ENCODE peak calls at places on chromosomes 5 and 9, in six cellular contexts. U is activated CD8-positive, alpha-beta T cell treated with anti-CD3 and anti-CD28 coated beads for 36 hours; W is neural crest cell; J is OCI-LY7; H is A549; V is nephron progenitor cell. M is an unnamed sample.

GRCh38 chr9:127509955-127510299 is 58.6 kb downstream of the LRSAM1 start:
- DNase-seq in V (no peak), W (no peak), J (no peak), U (no peak), H (no peak), M (no peak)

GRCh38 chr9:33458444-33458843 is 11.1 kb upstream of the AQP3 start:
- DNase-seq in V (no peak), H (peak; percentile 73), W (no peak), J (peak; percentile 52), U (peak; percentile 85), M (no peak)

GRCh38 chr9:686381-686813 is 155.1 kb upstream of the DMRT1 start:
- DNase-seq in H (no peak), U (no peak), W (no peak), J (no peak), V (no peak), M (no peak)

GRCh38 chr5:109689740-109690455 is at the start of gene MAN2A1:
- DNase-seq in U (peak; percentile 74), J (peak; percentile 83), V (peak; percentile 74), W (peak; percentile 63), H (peak; percentile 51), M (no peak)

GRCh38 chr9:86126998-86127972 is 27.9 kb upstream of the GOLM1 start:
- DNase-seq in U (peak; percentile 3), W (peak; percentile 62), H (peak; percentile 98), V (peak; percentile 83), J (no peak), M (no peak)

GRCh38 chr5:157245477-157245876 is 20.4 kb upstream of the CYFIP2 start:
- DNase-seq in U (no peak), V (no peak), H (no peak), J (no peak), W (no peak), M (no peak)

GRCh38 chr5:139148986-139149385 is 49.2 kb downstream of the SIL1 start:
- DNase-seq in U (peak; percentile 9), H (no peak), W (no peak), J (no peak), V (no peak), M (no peak)

GRCh38 chr5:143405063-143405746 is 1.7 kb upstream of the NR3C1 start:
- DNase-seq in W (peak; percentile 88), U (peak; percentile 94), H (peak; percentile 42), J (peak; percentile 90), V (peak; percentile 86), M (peak; percentile 18)

GRCh38 chr5:76209297-76209696 is 126.1 kb downstream of the SV2C start:
- DNase-seq in W (no peak), V (no peak), U (no peak), H (no peak), J (no peak), M (no peak)

GRCh38 chr9:125646222-125647100 is 60.5 kb downstream of the MAPKAP1 start:
- DNase-seq in V (no peak), H (no peak), J (peak; percentile 48), U (peak; percentile 30), W (no peak), M (no peak)

GRCh38 chr5:176743136-176743827 is 67.1 kb upstream of the UNC5A start:
- DNase-seq in J (no peak), H (no peak), W (no peak), V (peak; percentile 58), U (no peak), M (no peak)

GRCh38 chr9:111483419-111483861 is 743 bp downstream of the ECPAS start:
- DNase-seq in V (no peak), W (no peak), J (peak; percentile 62), U (peak; percentile 59), H (no peak), M (peak; percentile 47)

GRCh38 chr9:84823426-84824271 is 154.1 kb downstream of the NTRK2 start:
- DNase-seq in W (no peak), U (no peak), V (no peak), J (no peak), H (no peak), M (no peak)

GRCh38 chr5:79653843-79654242 is 35.8 kb upstream of the CMYA5 start:
- DNase-seq in U (no peak), H (no peak), V (no peak), W (no peak), J (no peak), M (no peak)

GRCh38 chr5:15808577-15808976 is 308.6 kb downstream of the FBXL7 start:
- DNase-seq in W (no peak), U (no peak), V (no peak), H (no peak), J (no peak), M (no peak)

GRCh38 chr9:14165376-14166035 is 148.4 kb downstream of the NFIB start:
- DNase-seq in U (no peak), J (no peak), W (no peak), V (no peak), H (no peak), M (no peak)

GRCh38 chr5:154758977-154759376 is 3.8 kb downstream of the LARP1 start:
- DNase-seq in J (no peak), U (no peak), V (no peak), H (no peak), W (no peak), M (no peak)

GRCh38 chr9:14098102-14098501 is 215.8 kb downstream of the NFIB start:
- DNase-seq in U (no peak), W (no peak), V (no peak), H (no peak), J (no peak), M (no peak)

GRCh38 chr5:126139773-126140172 is 283.4 kb upstream of the GRAMD2B start:
- DNase-seq in H (no peak), V (no peak), U (no peak), W (no peak), J (no peak), M (no peak)

GRCh38 chr5:128081111-128081865 is 2.3 kb upstream of the SLC12A2 start:
- DNase-seq in U (no peak), J (peak; percentile 43), V (no peak), W (no peak), H (peak; percentile 42), M (no peak)

GRCh38 chr5:173573126-173573960 is 43.1 kb downstream of the BOD1 start:
- DNase-seq in V (peak; percentile 88), W (peak; percentile 90), H (peak; percentile 66), U (peak; percentile 67), J (peak; percentile 56), M (peak; percentile 47)

GRCh38 chr5:4533457-4534105 is 606.5 kb upstream of the ADAMTS16 start:
- DNase-seq in J (no peak), V (no peak), H (no peak), U (no peak), W (no peak), M (no peak)

DNA sequence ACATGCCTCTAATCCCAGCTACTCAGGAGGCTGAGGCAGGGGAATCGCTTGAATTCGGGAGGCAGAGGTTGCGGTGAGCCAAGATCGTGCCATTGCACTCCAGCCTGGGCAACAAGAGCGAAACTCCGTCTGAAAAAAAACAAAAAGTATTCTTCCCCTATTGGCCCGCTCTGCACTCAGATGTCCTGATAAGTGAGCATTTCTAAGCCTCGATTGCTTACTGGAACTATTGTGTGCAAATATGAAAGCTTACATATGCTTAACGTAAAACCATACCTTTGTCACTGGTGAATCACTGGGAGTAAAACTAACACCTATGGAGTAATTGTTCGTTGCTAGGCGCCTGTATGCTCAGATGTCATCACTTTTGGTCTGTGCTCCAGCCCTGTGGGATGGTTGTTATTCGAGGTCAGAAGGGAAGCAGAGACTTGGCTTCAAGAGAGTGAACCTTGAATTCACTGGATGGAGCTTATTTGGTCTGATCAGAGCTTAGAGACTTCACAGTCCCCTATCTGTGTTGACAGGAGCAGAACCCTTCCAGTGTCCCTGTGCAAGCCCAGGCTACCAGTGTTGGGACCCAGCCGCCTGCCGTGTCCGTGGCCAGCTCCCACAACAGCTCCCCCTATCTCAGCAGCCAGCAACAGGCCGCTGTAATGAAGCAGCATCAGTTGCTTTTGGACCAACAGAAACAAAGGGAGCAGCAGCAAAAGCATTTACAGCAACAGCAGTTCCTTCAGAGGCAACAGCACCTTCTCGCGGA is 25.3 kb upstream of the LTC4S start:
- DNase-seq in W (no peak), J (no peak), H (no peak), U (no peak), V (no peak), M (no peak)
- TF ChIP-seq CTCF in W (no peak), J (no peak), H (peak; percentile 9), U (no peak), V (no peak), M (no peak)

GRCh38 chr5:26807231-26808199 is 230.9 kb downstream of the CDH9 start:
- DNase-seq in V (no peak), J (no peak), U (no peak), W (no peak), H (no peak), M (no peak)

GRCh38 chr5:26812714-26813113 is 225.7 kb downstream of the CDH9 start:
- DNase-seq in W (no peak), J (no peak), H (no peak), U (no peak), V (no peak), M (no peak)

DNA sequence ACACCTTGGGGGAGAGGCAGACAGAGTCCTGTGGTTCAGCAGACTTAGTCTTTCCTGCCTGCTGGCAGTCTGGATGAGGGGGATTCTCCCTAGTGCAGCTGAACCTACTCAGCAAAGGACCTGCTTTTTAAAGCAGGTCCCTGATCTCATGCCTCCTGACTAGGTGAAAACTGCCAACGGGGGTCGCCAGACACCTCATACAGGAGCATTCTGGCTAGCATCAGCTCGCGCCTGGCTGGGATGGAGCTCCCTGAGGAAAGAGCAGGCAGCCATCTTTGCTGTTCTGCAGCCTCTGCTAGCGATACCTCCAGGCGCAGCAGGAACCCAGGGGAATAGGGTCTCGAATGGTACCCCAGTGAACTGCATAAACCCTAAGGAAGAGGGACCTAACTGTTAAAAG is 225.2 kb downstream of the CDH9 start:
- DNase-seq in W (no peak), U (no peak), J (no peak), V (no peak), H (no peak), M (no peak)
- TF ChIP-seq CTCF in W (no peak), U (no peak), J (no peak), V (no peak), H (no peak), M (no peak)

GRCh38 chr9:88532320-88532719 is 2.7 kb upstream of the NXNL2 start:
- DNase-seq in U (peak; percentile 40), J (no peak), W (peak; percentile 19), H (peak; percentile 73), V (peak; percentile 58), M (no peak)
- TF ChIP-seq CTCF in U (no peak), J (no peak), W (peak; percentile 44), H (peak; percentile 29), V (no peak), M (no peak)

DNA sequence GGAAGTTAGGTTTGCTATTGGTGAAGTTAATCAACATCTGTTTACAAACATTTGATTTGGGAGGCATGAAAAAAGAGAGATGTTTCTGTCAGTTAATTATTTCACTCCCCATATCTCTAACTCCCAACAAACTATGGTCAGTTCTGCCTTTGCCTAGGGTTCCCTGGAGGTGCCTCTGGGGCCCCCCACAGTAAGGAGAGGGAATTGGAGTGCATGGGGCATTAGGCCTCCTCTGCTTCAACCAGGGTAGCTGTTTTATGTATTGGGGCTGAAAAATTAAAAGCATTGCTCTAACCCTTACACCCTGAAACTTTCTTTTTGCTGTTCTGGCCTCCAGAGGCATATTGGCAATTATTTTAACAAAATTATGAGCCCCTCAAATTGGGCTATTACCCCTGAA is 32.3 kb downstream of the RUSC2 start:
- DNase-seq in H (no peak), U (no peak), W (no peak), V (no peak), J (no peak), M (no peak)
- TF ChIP-seq CTCF in H (no peak), U (no peak), W (no peak), V (no peak), J (peak; percentile 33), M (no peak)

M was measured in D721Med.